ENCODE peak calls at places on chromosome 10, in eight cellular contexts. C is T-helper 2 cell treated with Interferon-gamma antibody and Interleukin-4, amounts not matched to agents 5 μg/mL and 100 μg/mL, for 36 hours; B is WTC11; Q is stimulated activated CD8-positive, alpha-beta memory T cell treated with anti-CD3 and anti-CD28 coated beads, Interleukin-4, amount 100 ng/mL, for 24 hours; J is fibroblast of lung; R is NCI-H460; E is cardiac fibroblast; W is T-helper 22 cell. D is an unnamed sample.

GRCh38 chr10:14184841-14185500 is 145.8 kb downstream of the FRMD4A start:
- DNase-seq in J (peak), R (peak), C (peak), W (peak), B (no peak), Q (no peak), E (no peak), D (peak)

GRCh38 chr10:124005991-124006392 is 87.4 kb downstream of the CHST15 start:
- DNase-seq in Q (no peak), W (no peak), C (no peak), B (no peak), R (no peak), J (no peak), E (no peak), D (no peak)

GRCh38 chr10:5641501-5641900 is 24.9 kb downstream of the ASB13 start:
- DNase-seq in C (no peak), W (no peak), B (no peak), Q (no peak), J (no peak), R (no peak), E (no peak), D (no peak)

GRCh38 chr10:88032566-88032965 is 169.1 kb downstream of the PTEN start:
- DNase-seq in E (peak), W (no peak), C (no peak), J (peak), B (no peak), R (no peak), Q (no peak), D (no peak)

GRCh38 chr10:119734396-119735332 is 8.8 kb downstream of the INPP5F start:
- DNase-seq in E (peak), J (peak), C (no peak), B (no peak), R (no peak), W (no peak), Q (no peak), D (peak)

GRCh38 chr10:3424102-3424803 is 251.7 kb upstream of the PITRM1 start:
- DNase-seq in B (no peak), E (peak), Q (no peak), R (peak), J (no peak), W (no peak), C (no peak), D (peak)

GRCh38 chr10:61621538-61622150 is 41.1 kb upstream of the CABCOCO1 start:
- DNase-seq in C (no peak), R (no peak), Q (no peak), J (no peak), B (no peak), E (peak), W (no peak), D (peak)

GRCh38 chr10:55881588-55881987 is 479.5 kb downstream of the ZWINT start:
- DNase-seq in Q (no peak), J (no peak), B (no peak), W (no peak), E (no peak), C (no peak), R (no peak), D (no peak)

GRCh38 chr10:37758074-37758473 is 99.3 kb downstream of the ZNF248 start:
- DNase-seq in B (no peak), Q (no peak), C (no peak), R (no peak), W (no peak), E (no peak), J (no peak), D (no peak)

GRCh38 chr10:99775850-99776249 is 6.6 kb upstream of the ABCC2 start:
- DNase-seq in Q (no peak), R (peak), W (no peak), J (peak), E (peak), B (no peak), C (no peak), D (peak)

GRCh38 chr10:117545141-117546019 is 2.8 kb downstream of the EMX2 start:
- DNase-seq in J (no peak), C (no peak), E (no peak), Q (no peak), R (no peak), B (peak), W (no peak), D (no peak)

GRCh38 chr10:60140681-60141632 is 234.6 kb upstream of the CCDC6 start:
- DNase-seq in W (no peak), Q (no peak), R (peak), C (no peak), E (peak), B (peak), J (peak), D (peak)

GRCh38 chr10:33155720-33156638 is 178.5 kb downstream of the NRP1 start:
- DNase-seq in B (no peak), Q (no peak), C (no peak), W (peak), R (peak), J (peak), E (peak), D (peak)

GRCh38 chr10:792083-792791 is 102.8 kb upstream of the DIP2C start:
- DNase-seq in W (no peak), E (no peak), Q (no peak), B (no peak), C (no peak), J (no peak), R (no peak), D (no peak)

GRCh38 chr10:99551158-99551557 is 18.4 kb downstream of the NKX2-3 start:
- DNase-seq in R (no peak), B (no peak), W (no peak), J (peak), Q (no peak), C (no peak), E (peak), D (no peak)

GRCh38 chr10:118045154-118045841 is 1.4 kb downstream of the RAB11FIP2 start:
- DNase-seq in W (no peak), R (no peak), C (no peak), B (no peak), Q (no peak), E (no peak), J (peak), D (no peak)

GRCh38 chr10:104256335-104257080 is 1.8 kb downstream of the GSTO1 start:
- DNase-seq in R (no peak), B (no peak), C (no peak), Q (no peak), W (no peak), E (peak), J (peak), D (peak)

GRCh38 chr10:120824864-120825263 is 26.3 kb upstream of the WDR11 start:
- DNase-seq in C (no peak), B (peak), W (no peak), R (peak), E (peak), Q (no peak), J (no peak), D (peak)

GRCh38 chr10:126781817-126782216 is 111.3 kb upstream of the C10orf90 start:
- DNase-seq in R (no peak), C (no peak), J (no peak), B (no peak), Q (no peak), W (no peak), E (no peak), D (no peak)

GRCh38 chr10:51073461-51074237 is 638 bp upstream of the PRKG1 start:
- DNase-seq in B (peak), E (peak), J (peak), Q (no peak), R (no peak), C (no peak), W (no peak), D (no peak)

GRCh38 chr10:89414879-89415821 is 782 bp downstream of the IFIT5 start:
- DNase-seq in R (peak), E (peak), J (peak), Q (peak), C (peak), W (peak), B (peak), D (peak)

GRCh38 chr10:71176661-71177060 is 35.7 kb upstream of the UNC5B start:
- DNase-seq in Q (no peak), E (no peak), R (no peak), C (no peak), W (no peak), B (peak), J (no peak), D (no peak)

GRCh38 chr10:102984086-102984485 is 66.0 kb downstream of the CNNM2 start:
- DNase-seq in W (no peak), E (no peak), B (no peak), J (no peak), C (no peak), R (no peak), Q (no peak), D (no peak)

GRCh38 chr10:71339796-71340589 is 20.9 kb downstream of the SLC29A3 start:
- DNase-seq in B (no peak), J (no peak), C (no peak), R (no peak), W (no peak), E (no peak), Q (no peak), D (no peak)

GRCh38 chr10:117152668-117153067 is 14.6 kb upstream of the VAX1 start:
- DNase-seq in B (no peak), W (no peak), R (no peak), J (no peak), Q (no peak), C (no peak), E (no peak), D (no peak)

GRCh38 chr10:43203491-43204393 is 63.1 kb downstream of the RASGEF1A start:
- DNase-seq in B (peak), W (no peak), J (no peak), E (peak), C (no peak), R (no peak), Q (no peak), D (peak)

GRCh38 chr10:7417807-7418206 is 7.0 kb upstream of the SFMBT2 start:
- DNase-seq in R (no peak), C (no peak), J (no peak), Q (no peak), W (no peak), B (no peak), E (no peak), D (no peak)

GRCh38 chr10:99619090-99619800 is 994 bp downstream of the SLC25A28 start:
- DNase-seq in E (no peak), C (peak), Q (no peak), R (no peak), J (peak), W (no peak), B (no peak), D (peak)

GRCh38 chr10:84193846-84194423 is 402 bp upstream of the CDHR1 start:
- DNase-seq in R (no peak), E (no peak), W (no peak), C (no peak), B (no peak), J (no peak), Q (no peak), D (no peak)

GRCh38 chr10:125611216-125611615 is 71.7 kb downstream of the TEX36 start:
- DNase-seq in R (no peak), Q (no peak), E (no peak), C (no peak), W (no peak), B (no peak), J (no peak), D (no peak)

GRCh38 chr10:1203216-1203615 is 147.0 kb downstream of the WDR37 start:
- DNase-seq in R (no peak), W (no peak), C (no peak), B (no peak), E (no peak), Q (no peak), J (no peak), D (no peak)

GRCh38 chr10:4850400-4850799 is 24.4 kb downstream of the AKR1E2 start:
- DNase-seq in R (peak), J (no peak), C (no peak), W (no peak), Q (no peak), B (no peak), E (no peak), D (peak)

GRCh38 chr10:100006241-100006886 is 3.4 kb downstream of the DNMBP start:
- DNase-seq in B (no peak), Q (no peak), E (peak), J (peak), R (peak), W (no peak), C (peak), D (peak)

GRCh38 chr10:63013755-63014154 is 119.4 kb upstream of the NRBF2 start:
- DNase-seq in E (no peak), Q (no peak), C (no peak), B (no peak), R (no peak), W (no peak), J (no peak), D (no peak)

GRCh38 chr10:133159950-133160812 is at the start of gene KNDC1:
- DNase-seq in Q (no peak), J (peak), R (no peak), W (no peak), E (peak), C (peak), B (peak), D (peak)

GRCh38 chr10:78970261-78970660 is 98.5 kb upstream of the ZMIZ1 start:
- DNase-seq in W (no peak), R (no peak), B (no peak), Q (no peak), J (no peak), C (no peak), E (no peak), D (no peak)

GRCh38 chr10:77817541-77817940 is 109.0 kb downstream of the DLG5 start:
- DNase-seq in B (no peak), Q (no peak), W (no peak), C (no peak), J (no peak), E (no peak), R (no peak), D (no peak)

GRCh38 chr10:99827906-99828305 is 45.5 kb downstream of the ABCC2 start:
- DNase-seq in W (no peak), J (peak), B (no peak), C (no peak), Q (no peak), E (peak), R (no peak), D (no peak)

GRCh38 chr10:24457661-24458318 is 248.9 kb downstream of the KIAA1217 start:
- DNase-seq in B (no peak), Q (no peak), J (peak), C (no peak), E (no peak), R (no peak), W (no peak), D (peak)

GRCh38 chr10:96268341-96268909 is 2.9 kb downstream of the BLNK start:
- DNase-seq in Q (no peak), J (no peak), R (no peak), E (no peak), W (no peak), C (no peak), B (no peak), D (no peak)

D was measured in dermis blood vessel endothelial cell.